ENCODE peak calls at places on chromosomes 5 and 9, in six cellular contexts. O, A, Q, E, I and Z are unnamed samples.

GRCh38 chr9:83167126-83167525 is 104.2 kb upstream of the RASEF start:
- DNase-seq in A (no peak), E (no peak), O (no peak), I (no peak), Q (no peak), Z (peak)

GRCh38 chr5:16057277-16057676 is 122.3 kb downstream of the MARCHF11 start:
- DNase-seq in A (no peak), I (no peak), Q (no peak), E (no peak), O (no peak), Z (peak)

GRCh38 chr5:16932401-16932800 is 3.7 kb downstream of the MYO10 start:
- DNase-seq in E (peak), A (no peak), Q (no peak), O (no peak), I (no peak), Z (no peak)

GRCh38 chr5:95895223-95895622 is 66.4 kb downstream of the ELL2 start:
- DNase-seq in E (no peak), Q (no peak), I (no peak), O (no peak), A (no peak), Z (no peak)

GRCh38 chr9:101458955-101459631 is 23.5 kb upstream of the ALDOB start:
- DNase-seq in I (peak), E (peak), O (peak), Q (peak), A (no peak), Z (peak)

GRCh38 chr5:55160493-55161209 is 680 bp downstream of the GPX8 start:
- DNase-seq in Q (no peak), A (peak), O (peak), E (no peak), I (no peak), Z (peak)

GRCh38 chr9:127976498-127976897 is 4.3 kb downstream of the EEIG1 start:
- DNase-seq in E (no peak), A (no peak), Q (no peak), I (no peak), O (no peak), Z (no peak)

GRCh38 chr9:122777935-122778671 is 10.6 kb upstream of the OR5C1 start:
- DNase-seq in E (no peak), Q (no peak), O (peak), A (no peak), I (no peak), Z (no peak)

GRCh38 chr9:118631956-118632355 is 737.3 kb downstream of the BRINP1 start:
- DNase-seq in A (no peak), I (no peak), E (no peak), Q (no peak), O (no peak), Z (no peak)

GRCh38 chr5:29262683-29263082 is 1930.8 kb upstream of the CDH6 start:
- DNase-seq in E (no peak), Q (no peak), A (no peak), I (no peak), O (no peak), Z (no peak)

GRCh38 chr9:22159590-22159989 is 150.5 kb upstream of the CDKN2B start:
- DNase-seq in I (no peak), E (peak), Q (no peak), O (no peak), A (no peak), Z (no peak)

GRCh38 chr9:70036641-70037040 is 7.0 kb upstream of the MAMDC2 start:
- DNase-seq in Q (no peak), I (no peak), O (no peak), A (no peak), E (no peak), Z (no peak)

GRCh38 chr5:36664762-36665161 is 58.4 kb downstream of the SLC1A3 start:
- DNase-seq in Q (no peak), E (no peak), I (no peak), O (no peak), A (no peak), Z (peak)

GRCh38 chr5:95975703-95976102 is 14.1 kb upstream of the ELL2 start:
- DNase-seq in E (no peak), A (no peak), O (no peak), I (no peak), Q (no peak), Z (no peak)

GRCh38 chr9:106921341-106921899 is 58.5 kb downstream of the ZNF462 start:
- DNase-seq in A (no peak), E (no peak), Q (peak), I (no peak), O (no peak), Z (no peak)

GRCh38 chr9:87873607-87874319 is 8.9 kb upstream of the SPATA31E1 start:
- DNase-seq in Q (no peak), E (no peak), O (no peak), A (no peak), I (no peak), Z (no peak)

GRCh38 chr9:121599186-121599871 is 52.1 kb upstream of the DAB2IP start:
- DNase-seq in Q (peak), O (no peak), E (no peak), I (no peak), A (peak), Z (no peak)

GRCh38 chr9:124017929-124018730 is 6.6 kb downstream of the LHX2 start:
- DNase-seq in E (no peak), Q (no peak), I (no peak), O (no peak), A (no peak), Z (no peak)

GRCh38 chr5:72040513-72040912 is 66.8 kb upstream of the MAP1B start:
- DNase-seq in O (no peak), Q (no peak), E (no peak), A (no peak), I (no peak), Z (no peak)

GRCh38 chr5:176530406-176530982 is 6.7 kb downstream of the RNF44 start:
- DNase-seq in Q (no peak), A (no peak), I (no peak), E (no peak), O (no peak), Z (no peak)

GRCh38 chr5:96752341-96753016 is 55.3 kb downstream of the ERAP1 start:
- DNase-seq in E (peak), I (peak), A (no peak), O (no peak), Q (peak), Z (peak)

GRCh38 chr9:16425572-16425971 is 444.9 kb downstream of the BNC2 start:
- DNase-seq in Q (no peak), O (no peak), I (no peak), A (no peak), E (no peak), Z (peak)

GRCh38 chr5:15577831-15578230 is 77.9 kb downstream of the FBXL7 start:
- DNase-seq in O (no peak), I (no peak), A (no peak), E (no peak), Q (no peak), Z (no peak)

GRCh38 chr5:22793463-22793862 is 59.7 kb downstream of the CDH12 start:
- DNase-seq in O (no peak), A (no peak), E (no peak), Q (no peak), I (no peak), Z (no peak)

GRCh38 chr5:60652206-60652605 is 47.8 kb downstream of the DEPDC1B start:
- DNase-seq in I (no peak), Q (no peak), E (peak), A (no peak), O (peak), Z (peak)

GRCh38 chr5:141740885-141741284 is 58.9 kb upstream of the ARAP3 start:
- DNase-seq in Q (no peak), O (no peak), A (no peak), I (no peak), E (no peak), Z (no peak)

GRCh38 chr5:154534457-154535050 is 56.5 kb upstream of the HAND1 start:
- DNase-seq in A (no peak), E (no peak), I (no peak), O (no peak), Q (no peak), Z (no peak)

GRCh38 chr5:137186759-137187461 is 312.2 kb downstream of the SPOCK1 start:
- DNase-seq in E (no peak), I (no peak), Q (no peak), O (peak), A (peak), Z (peak)

GRCh38 chr5:159504857-159505304 is 174.6 kb upstream of the IL12B start:
- DNase-seq in E (no peak), I (no peak), O (peak), Q (peak), A (peak), Z (peak)

GRCh38 chr5:173663810-173664526 is 47.5 kb upstream of the BOD1 start:
- DNase-seq in E (peak), I (no peak), A (peak), O (no peak), Q (peak), Z (peak)

GRCh38 chr5:172559004-172559932 is 81.8 kb upstream of the NEURL1B start:
- DNase-seq in O (peak), I (no peak), Q (no peak), E (no peak), A (peak), Z (peak)

GRCh38 chr5:123538670-123539459 is 26.9 kb downstream of the CSNK1G3 start:
- DNase-seq in Q (peak), O (no peak), I (no peak), E (no peak), A (no peak), Z (no peak)